ENCODE peak calls at places on chromosomes 3 and 15, in five cellular contexts. Y is IMR-90, U is neuronal stem cell, X is trophoblast cell, B is H1. F is an unnamed sample.

GRCh38 chr3:4425707-4426106 is 41.4 kb downstream of the SUMF1 start:
- DNase-seq in U (no peak), Y (peak), X (no peak), B (no peak), F (peak)

GRCh38 chr3:10977864-10978510 is 14.6 kb upstream of the SLC6A1 start:
- DNase-seq in B (no peak), Y (peak), X (peak), U (no peak), F (no peak)

GRCh38 chr3:186002884-186003472 is 65.2 kb upstream of the TRA2B start:
- DNase-seq in B (peak), U (no peak), X (no peak), Y (peak), F (peak)

GRCh38 chr3:193165431-193166120 is 75.4 kb upstream of the PLAAT1 start:
- DNase-seq in B (no peak), U (no peak), X (no peak), Y (no peak), F (no peak)

GRCh38 chr3:132486086-132486485 is 68.8 kb downstream of the DNAJC13 start:
- DNase-seq in X (no peak), Y (peak), B (no peak), U (no peak), F (no peak)

GRCh38 chr3:174331095-174331802 is 527.9 kb upstream of the NAALADL2 start:
- DNase-seq in B (no peak), X (peak), Y (no peak), U (no peak), F (no peak)

GRCh38 chr3:58260733-58261132 is 23.1 kb downstream of the ABHD6 start:
- DNase-seq in B (no peak), U (no peak), Y (peak), X (no peak), F (peak)

GRCh38 chr3:3729261-3729660 is 70.0 kb upstream of the LRRN1 start:
- DNase-seq in X (no peak), Y (no peak), U (no peak), B (no peak), F (no peak)

GRCh38 chr15:39171944-39172368 is 408.9 kb upstream of the THBS1 start:
- DNase-seq in B (peak), Y (peak), U (peak), X (peak), F (peak)

GRCh38 chr3:114033721-114034120 is 22.6 kb downstream of the CCDC191 start:
- DNase-seq in B (no peak), U (no peak), Y (no peak), X (no peak), F (no peak)
- H3K4ac ChIP-seq in B (no peak), U (no peak), Y (no peak), X (no peak), F (no peak)

DNA sequence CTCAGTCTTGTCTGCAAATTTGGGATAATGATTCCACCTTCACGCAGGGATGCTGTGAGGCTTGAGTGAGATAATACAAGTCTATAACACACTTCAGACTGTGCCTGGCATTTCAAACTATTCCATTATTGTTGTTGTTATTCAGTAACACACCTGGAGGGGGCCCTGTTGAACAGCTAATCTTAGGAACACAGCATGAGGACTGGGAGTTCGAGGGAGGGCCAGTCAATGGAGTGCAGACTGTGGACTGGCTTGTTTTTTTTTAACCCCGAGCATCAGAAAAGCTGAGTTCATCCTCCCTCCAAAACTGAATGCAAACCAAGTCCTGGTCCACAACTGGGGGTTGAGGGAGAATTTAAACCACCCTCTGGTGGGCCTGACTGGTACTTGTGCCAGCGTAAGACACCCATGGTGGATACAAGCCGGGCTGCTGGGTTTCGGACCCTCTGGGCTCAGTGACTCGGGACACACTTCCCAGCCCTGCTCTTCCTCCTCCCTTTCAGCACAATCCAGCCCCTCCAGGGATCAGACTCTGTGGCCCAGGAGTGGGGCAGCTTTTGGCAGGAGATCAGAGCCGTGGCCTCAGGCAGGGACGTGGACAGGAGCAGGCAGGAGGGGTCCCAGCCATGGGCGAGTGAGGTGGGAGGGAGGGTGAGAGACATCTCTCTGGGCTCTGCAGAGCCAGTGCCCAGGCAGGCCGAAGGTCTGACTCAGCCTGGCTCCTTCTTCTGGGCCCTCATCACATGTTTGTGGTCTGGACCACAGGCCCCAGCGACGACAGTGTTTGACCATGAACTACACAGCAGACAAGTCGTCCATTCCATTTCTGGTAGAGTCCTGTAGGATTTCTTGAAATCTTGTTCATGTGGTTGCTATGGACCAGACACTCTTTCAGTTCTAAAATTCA is 36.3 kb upstream of the MEX3B start:
- DNase-seq in U (peak), Y (peak), X (no peak), B (no peak), F (peak)
- H3K14ac ChIP-seq in U (no peak), Y (peak), X (no peak), B (no peak), F (no peak)

DNA sequence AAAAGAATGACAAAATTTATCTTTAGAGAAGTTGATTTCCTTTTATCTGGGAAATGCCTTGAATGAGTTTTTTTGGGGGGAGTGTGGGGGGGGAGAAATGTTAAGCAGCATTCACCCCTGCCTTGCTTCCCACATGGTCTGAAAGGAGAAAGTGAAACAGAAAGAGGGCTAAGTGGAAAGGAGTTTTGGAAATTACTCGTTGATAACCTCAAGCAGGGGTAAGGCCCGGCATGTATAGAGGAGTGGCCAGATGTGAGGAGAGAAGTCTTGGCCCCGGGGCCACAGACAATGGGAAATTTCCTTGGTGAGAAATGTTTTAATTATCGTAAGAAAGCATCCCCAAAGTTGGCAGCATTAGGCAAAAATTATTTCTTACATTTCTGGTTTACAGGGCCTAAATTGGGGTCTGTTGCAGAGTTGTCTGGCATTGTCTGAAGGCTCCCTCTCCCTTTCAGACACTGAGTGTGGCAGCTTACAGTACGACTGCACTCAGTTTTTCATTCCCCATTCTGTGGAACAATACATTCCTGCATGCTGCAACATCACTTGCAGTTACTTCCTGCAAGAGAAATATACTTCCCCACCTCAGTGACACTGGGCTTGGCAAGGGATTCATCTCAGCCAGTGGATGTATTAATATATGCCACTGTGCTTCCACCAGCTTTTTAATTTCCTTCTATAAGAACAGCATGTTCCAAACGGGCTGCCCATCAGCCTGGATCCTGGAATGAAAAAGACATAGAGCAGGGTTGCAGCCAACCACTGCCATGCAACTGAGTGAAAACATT is 23.3 kb downstream of the B3GALNT1 start:
- DNase-seq in Y (no peak), U (no peak), B (no peak), X (no peak), F (peak)
- H2BK5ac ChIP-seq in Y (no peak), U (no peak), B (no peak), X (no peak), F (no peak)

GRCh38 chr3:187518616-187519015 is 150.4 kb downstream of the RTP4 start:
- DNase-seq in B (no peak), U (no peak), Y (no peak), X (no peak), F (no peak)
- H3K4ac ChIP-seq in B (peak), U (no peak), Y (no peak), X (no peak), F (no peak)

GRCh38 chr3:190865419-190865818 is 2.9 kb upstream of the GMNC start:
- DNase-seq in U (no peak), X (no peak), Y (no peak), B (no peak), F (no peak)

GRCh38 chr3:190860531-190860930 is 2.0 kb downstream of the GMNC start:
- DNase-seq in Y (no peak), B (no peak), U (no peak), X (peak), F (no peak)

GRCh38 chr3:190864002-190864401 is 1.5 kb upstream of the GMNC start:
- DNase-seq in B (no peak), X (no peak), Y (no peak), U (no peak), F (no peak)

GRCh38 chr3:190862209-190863118 is at the start of gene GMNC:
- DNase-seq in Y (peak), X (peak), B (no peak), U (peak), F (peak)

DNA sequence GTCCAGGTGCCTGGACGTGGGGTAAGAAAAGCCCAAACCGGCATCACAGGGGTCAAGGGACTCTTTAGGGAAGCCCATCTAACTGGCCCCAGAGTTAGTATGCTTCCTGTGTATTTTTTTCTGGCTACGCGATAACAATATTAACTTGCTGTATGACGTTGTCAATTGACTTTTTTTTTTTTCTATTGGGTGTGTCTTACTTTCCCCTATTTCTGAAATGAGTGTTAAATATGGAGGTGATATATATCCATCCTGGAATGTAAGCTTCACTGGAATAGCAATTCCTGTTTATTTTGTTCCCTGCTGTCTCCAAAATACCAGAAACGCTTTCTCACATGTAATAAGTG is 598 bp upstream of the GMNC start:
- DNase-seq in U (no peak), B (no peak), X (no peak), Y (no peak), F (peak)
- H3K14ac ChIP-seq in U (peak), B (no peak), X (peak), Y (no peak), F (peak)

F was measured in mesenchymal stem cell.